ENCODE peak calls at places on chromosomes 16 and 17, in four cellular contexts. C, X, I and Z are unnamed samples.
A peak's percentile ranks its signal among the peaks of the same experiment; 100 is the strongest.

GRCh38 chr17:5282639-5283217 is 644 bp downstream of the RABEP1 start:
- DNase-seq in C (peak; percentile 38), X (no peak), I (peak; percentile 47), Z (no peak)

GRCh38 chr16:57479422-57480126 is 6.7 kb downstream of the DOK4 start:
- DNase-seq in C (no peak), X (peak; percentile 74), I (peak; percentile 82), Z (peak; percentile 51)

GRCh38 chr16:19967561-19967960 is 82.9 kb upstream of the GPRC5B start:
- DNase-seq in C (no peak), X (no peak), I (no peak), Z (no peak)

GRCh38 chr17:77707546-77707945 is 251.0 kb upstream of the TNRC6C start:
- DNase-seq in C (no peak), X (no peak), I (no peak), Z (no peak)

GRCh38 chr17:63258785-63259184 is 187.3 kb downstream of the CYB561 start:
- DNase-seq in C (no peak), X (no peak), I (no peak), Z (no peak)

GRCh38 chr16:27273670-27274522 is 5.3 kb upstream of the NSMCE1 start:
- DNase-seq in C (no peak), X (no peak), I (peak; percentile 87), Z (no peak)

GRCh38 chr16:82750078-82750477 is 123.3 kb downstream of the CDH13 start:
- DNase-seq in C (no peak), X (no peak), I (no peak), Z (no peak)

GRCh38 chr16:85569615-85570212 is 43.4 kb upstream of the GSE1 start:
- DNase-seq in C (peak; percentile 54), X (peak; percentile 88), I (no peak), Z (no peak)

GRCh38 chr17:4584835-4585187 is 482 bp downstream of the SMTNL2 start:
- DNase-seq in C (no peak), X (peak; percentile 53), I (no peak), Z (no peak)

GRCh38 chr17:80103061-80103481 is 1.7 kb downstream of the GAA start:
- DNase-seq in C (no peak), X (peak; percentile 67), I (no peak), Z (no peak)

GRCh38 chr17:80100035-80100323 is 1.4 kb upstream of the GAA start:
- DNase-seq in C (no peak), X (peak; percentile 41), I (no peak), Z (no peak)

GRCh38 chr17:80099291-80100034 is 1.9 kb upstream of the GAA start:
- DNase-seq in C (no peak), X (peak; percentile 74), I (no peak), Z (no peak)

GRCh38 chr17:80101946-80102706 is 745 bp downstream of the GAA start:
- DNase-seq in C (no peak), X (peak; percentile 72), I (no peak), Z (no peak)

GRCh38 chr17:80101160-80101945 is at the start of gene GAA:
- DNase-seq in C (peak; percentile 85), X (peak; percentile 97), I (peak; percentile 84), Z (peak; percentile 78)
- TF ChIP-seq POLR2A in C (peak; percentile 44), X (peak; percentile 15), I (peak; percentile 93), Z (no peak)

GRCh38 chr16:9090101-9090959 is 1.1 kb upstream of the HAPSTR1 start:
- DNase-seq in C (peak; percentile 57), X (peak; percentile 94), I (no peak), Z (peak; percentile 52)

GRCh38 chr16:9088848-9089247 is 2.6 kb upstream of the HAPSTR1 start:
- DNase-seq in C (no peak), X (no peak), I (no peak), Z (no peak)

GRCh38 chr16:9091867-9092281 is 430 bp downstream of the HAPSTR1 start:
- DNase-seq in C (peak; percentile 52), X (peak; percentile 94), I (peak; percentile 37), Z (no peak)

GRCh38 chr16:9090960-9091866 is at the start of gene HAPSTR1:
- DNase-seq in C (peak; percentile 100), X (peak; percentile 100), I (peak; percentile 100), Z (peak; percentile 100)

DNA sequence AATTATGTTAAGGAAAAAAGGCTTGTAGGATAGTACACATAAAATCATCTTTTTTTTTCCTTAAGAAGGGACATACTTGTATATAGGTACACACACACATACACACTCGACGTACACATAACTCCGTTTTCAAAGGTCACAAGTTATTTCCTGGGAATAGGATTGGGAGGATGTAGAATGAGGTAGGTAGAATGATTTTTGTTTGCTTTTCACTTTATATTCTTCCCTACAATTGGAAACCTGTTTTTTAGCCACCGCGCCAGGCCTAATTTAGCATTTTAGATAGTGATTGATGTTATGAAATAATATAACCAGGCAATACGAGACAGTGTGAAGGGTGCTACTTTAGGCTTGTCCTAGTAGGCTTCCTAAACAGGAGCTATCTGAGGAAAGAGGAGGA is 1.8 kb upstream of the HAPSTR1 start:
- DNase-seq in C (no peak), X (no peak), I (no peak), Z (no peak)
- H3K4me1 ChIP-seq in C (peaks cover 17% of the 10 kb centered on the region), X (peaks cover 32% of the 10 kb centered on the region), I (peaks cover 20% of the 10 kb centered on the region), Z (no peaks in the 10 kb centered on the region)

GRCh38 chr16:67664258-67664657 is 2.3 kb downstream of the ENKD1 start:
- DNase-seq in C (no peak), X (no peak), I (no peak), Z (no peak)
- TF ChIP-seq POLR2A in C (no peak), X (no peak), I (no peak), Z (no peak)

DNA sequence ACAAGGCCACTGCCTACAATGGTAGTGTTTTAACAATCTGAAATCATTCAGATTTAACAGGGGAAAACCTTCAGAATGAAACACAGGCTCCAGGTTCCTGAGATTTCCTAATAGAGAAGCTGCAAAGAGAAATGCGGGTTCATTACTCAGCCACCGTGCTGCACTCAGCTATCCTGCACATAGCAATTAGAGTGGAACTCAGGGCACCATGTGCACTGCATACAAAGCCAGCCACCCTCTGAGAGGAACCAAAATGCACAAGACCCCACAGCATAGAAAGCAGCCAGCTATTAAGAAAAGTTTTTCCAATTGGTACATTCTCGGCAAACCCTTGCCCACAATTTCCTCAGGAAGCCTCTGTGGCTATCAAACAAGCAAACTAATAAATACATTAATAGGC is 37.4 kb downstream of the TOM1L2 start:
- DNase-seq in C (no peak), X (no peak), I (no peak), Z (no peak)
- H3K4me1 ChIP-seq in C (peaks cover 26% of the 10 kb centered on the region), X (peaks cover 32% of the 10 kb centered on the region), I (peaks cover 31% of the 10 kb centered on the region), Z (peaks cover 5% of the 10 kb centered on the region)

GRCh38 chr16:89052824-89053724 is 40.6 kb upstream of the ACSF3 start:
- DNase-seq in C (no peak), X (no peak), I (peak; percentile 76), Z (peak; percentile 87)
- TF ChIP-seq POLR2A in C (no peak), X (no peak), I (peak; percentile 38), Z (no peak)

GRCh38 chr16:1472974-1473373 is 1.9 kb downstream of the CLCN7 start:
- DNase-seq in C (no peak), X (no peak), I (no peak), Z (no peak)
- H3K4me1 ChIP-seq in C (peaks cover 23% of the 10 kb centered on the region), X (peaks cover 66% of the 10 kb centered on the region), I (peaks cover 11% of the 10 kb centered on the region), Z (no peaks in the 10 kb centered on the region)

GRCh38 chr16:70577256-70577698 is 53.7 kb downstream of the SF3B3 start:
- DNase-seq in C (peak; percentile 86), X (no peak), I (no peak), Z (peak; percentile 94)

GRCh38 chr16:70576431-70577255 is 53.0 kb downstream of the SF3B3 start:
- DNase-seq in C (peak; percentile 23), X (no peak), I (peak; percentile 33), Z (no peak)

GRCh38 chr16:70574595-70575271 is 51.1 kb downstream of the SF3B3 start:
- DNase-seq in C (peak; percentile 10), X (no peak), I (no peak), Z (peak; percentile 2)

GRCh38 chr16:70573451-70574121 is 50.0 kb downstream of the SF3B3 start:
- DNase-seq in C (peak; percentile 41), X (no peak), I (no peak), Z (no peak)

GRCh38 chr16:70575376-70575775 is 51.8 kb downstream of the SF3B3 start:
- DNase-seq in C (peak; percentile 17), X (no peak), I (no peak), Z (no peak)
- TF ChIP-seq POLR2A in C (no peak), X (no peak), I (no peak), Z (no peak)

GRCh38 chr17:1488826-1489275 is 3.6 kb downstream of the MYO1C start:
- DNase-seq in C (no peak), X (no peak), I (no peak), Z (no peak)
- H3K4me1 ChIP-seq in C (peaks cover 25% of the 10 kb centered on the region), X (peaks cover 92% of the 10 kb centered on the region), I (peaks cover 57% of the 10 kb centered on the region), Z (peaks cover 19% of the 10 kb centered on the region)